ENCODE peak calls at places on chromosomes 16 and 17, in nine cellular contexts. R is T-helper 1 cell; C is Caki2; I is neural progenitor cell; T is AG09319; S is stimulated activated naive CD8-positive, alpha-beta T cell treated with anti-CD3 and anti-CD28 coated beads, Interleukin-15, Interleukin-2, amounts not matched to agents 100 U/mL and 50 U/mL, for 24 hours; Q is stimulated activated effector memory CD8-positive, alpha-beta T cell treated with anti-CD3 and anti-CD28 coated beads, Interleukin-12 subunit alpha, Interleukin-12 subunit beta, amount 100 ng/mL, for 72 hours; E is sciatic nerve; F is BE2C. X is an unnamed sample.

GRCh38 chr17:48630925-48631692 is 5.0 kb upstream of the HOXB9 start:
- DNase-seq in R (no peak), T (no peak), C (no peak), E (peak), I (no peak), S (no peak), F (no peak), Q (no peak), X (no peak)

GRCh38 chr17:41907185-41907556 is 11.6 kb downstream of the ACLY start:
- DNase-seq in I (no peak), S (no peak), F (no peak), C (no peak), E (no peak), Q (no peak), T (peak), R (no peak), X (no peak)

GRCh38 chr17:55238931-55239297 is 25.8 kb upstream of the HLF start:
- DNase-seq in R (no peak), E (no peak), I (peak), C (no peak), T (no peak), S (peak), Q (no peak), F (peak), X (no peak)

GRCh38 chr17:67431210-67432015 is 54.3 kb downstream of the PITPNC1 start:
- DNase-seq in S (no peak), I (no peak), F (no peak), Q (no peak), C (peak), T (peak), R (no peak), E (no peak), X (no peak)

GRCh38 chr16:66706506-66706880 is 9.9 kb upstream of the CMTM4 start:
- DNase-seq in F (peak), R (no peak), E (peak), T (no peak), Q (no peak), I (no peak), C (no peak), S (no peak), X (no peak)

GRCh38 chr16:72179592-72179991 is 7.6 kb upstream of the PMFBP1 start:
- DNase-seq in S (no peak), I (no peak), Q (no peak), E (no peak), C (no peak), T (no peak), F (no peak), R (no peak), X (no peak)

GRCh38 chr17:74780443-74781238 is 4.5 kb upstream of the NAT9 start:
- DNase-seq in S (peak), C (peak), E (no peak), F (peak), R (no peak), T (no peak), I (peak), Q (no peak), X (peak)

GRCh38 chr17:58414596-58414997 is 2.7 kb downstream of the RNF43 start:
- DNase-seq in I (no peak), F (no peak), R (no peak), C (no peak), Q (no peak), T (no peak), E (no peak), S (no peak), X (no peak)

GRCh38 chr17:28421775-28422305 is 15.8 kb upstream of the SLC46A1 start:
- DNase-seq in I (no peak), C (no peak), T (no peak), E (no peak), S (no peak), R (no peak), Q (no peak), F (no peak), X (no peak)

GRCh38 chr16:73915939-73916451 is 380.6 kb upstream of the PSMD7 start:
- DNase-seq in R (no peak), Q (no peak), I (no peak), C (no peak), S (no peak), T (no peak), F (no peak), E (no peak), X (no peak)

X was measured in activated CD8-positive, alpha-beta T cell treated with anti-CD3 and anti-CD28 coated beads, Interleukin-2, amount 10 ng/mL, durations not matched to agents 7 days and 5 days.